ENCODE peak calls at places on chromosomes 3 and 15, in four cellular contexts. R, A, W and U are unnamed samples.

GRCh38 chr3:126389112-126389791 is 5.5 kb upstream of the CFAP100 start:
- DNase-seq in A (peak; percentile 79), W (peak; percentile 90), R (peak; percentile 89), U (no peak)

GRCh38 chr15:33068531-33068990 is 126.0 kb downstream of the FMN1 start:
- DNase-seq in A (peak; percentile 89), R (peak; percentile 17), W (peak; percentile 59), U (no peak)

GRCh38 chr3:197001972-197002700 is 27.5 kb downstream of the MELTF start:
- DNase-seq in R (no peak), W (no peak), A (no peak), U (no peak)

GRCh38 chr3:187744169-187745151 is 808 bp downstream of the BCL6 start:
- DNase-seq in R (peak; percentile 69), A (peak; percentile 52), W (peak; percentile 48), U (peak; percentile 39)

GRCh38 chr3:118110196-118110595 is 924.5 kb downstream of the IGSF11 start:
- DNase-seq in R (no peak), A (no peak), W (no peak), U (no peak)

GRCh38 chr15:73200339-73200738 is 148.1 kb downstream of the NEO1 start:
- DNase-seq in W (no peak), R (no peak), A (no peak), U (no peak)

GRCh38 chr15:63250312-63250965 is 27.0 kb upstream of the APH1B start:
- DNase-seq in A (no peak), W (peak; percentile 84), R (peak; percentile 91), U (no peak)

GRCh38 chr15:52262364-52262763 is 33.2 kb downstream of the MYO5C start:
- DNase-seq in W (no peak), R (peak; percentile 19), A (no peak), U (no peak)

GRCh38 chr3:18079739-18080138 is 337.3 kb upstream of the TBC1D5 start:
- DNase-seq in R (no peak), W (no peak), A (no peak), U (no peak)

DNA sequence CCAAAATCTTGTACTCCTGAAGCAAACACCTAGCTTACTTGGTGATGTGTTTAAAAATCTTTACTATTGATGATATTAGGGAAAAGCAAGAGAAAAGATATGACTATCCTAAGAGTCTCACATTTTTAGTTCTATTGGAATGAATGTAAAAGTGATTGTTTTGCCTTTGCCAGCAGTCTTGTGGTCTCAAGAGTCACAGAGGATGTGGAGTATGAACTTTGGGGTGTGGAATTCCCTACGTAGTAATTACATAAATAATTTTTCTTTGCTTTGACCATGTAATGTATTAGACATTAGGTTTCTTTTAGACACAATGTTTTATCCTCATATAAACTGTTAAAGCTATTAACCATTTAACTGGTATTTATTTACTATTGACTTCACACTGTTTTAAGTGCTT is 387.6 kb downstream of the NAALADL2 start:
- DNase-seq in A (no peak), R (no peak), W (no peak), U (no peak)
- H3K4me1 ChIP-seq in A (no peaks in the 10 kb centered on the region), R (no peaks in the 10 kb centered on the region), W (no peaks in the 10 kb centered on the region), U (no peaks in the 10 kb centered on the region)

GRCh38 chr3:30635072-30635471 is 28.7 kb downstream of the TGFBR2 start:
- DNase-seq in A (no peak), R (no peak), W (no peak), U (no peak)

GRCh38 chr3:30639937-30640336 is 33.5 kb downstream of the TGFBR2 start:
- DNase-seq in W (no peak), A (no peak), R (no peak), U (no peak)

GRCh38 chr3:30640856-30641255 is 34.5 kb downstream of the TGFBR2 start:
- DNase-seq in A (no peak), R (no peak), W (no peak), U (no peak)

GRCh38 chr3:30638685-30639412 is 32.4 kb downstream of the TGFBR2 start:
- DNase-seq in R (no peak), W (no peak), A (no peak), U (no peak)

DNA sequence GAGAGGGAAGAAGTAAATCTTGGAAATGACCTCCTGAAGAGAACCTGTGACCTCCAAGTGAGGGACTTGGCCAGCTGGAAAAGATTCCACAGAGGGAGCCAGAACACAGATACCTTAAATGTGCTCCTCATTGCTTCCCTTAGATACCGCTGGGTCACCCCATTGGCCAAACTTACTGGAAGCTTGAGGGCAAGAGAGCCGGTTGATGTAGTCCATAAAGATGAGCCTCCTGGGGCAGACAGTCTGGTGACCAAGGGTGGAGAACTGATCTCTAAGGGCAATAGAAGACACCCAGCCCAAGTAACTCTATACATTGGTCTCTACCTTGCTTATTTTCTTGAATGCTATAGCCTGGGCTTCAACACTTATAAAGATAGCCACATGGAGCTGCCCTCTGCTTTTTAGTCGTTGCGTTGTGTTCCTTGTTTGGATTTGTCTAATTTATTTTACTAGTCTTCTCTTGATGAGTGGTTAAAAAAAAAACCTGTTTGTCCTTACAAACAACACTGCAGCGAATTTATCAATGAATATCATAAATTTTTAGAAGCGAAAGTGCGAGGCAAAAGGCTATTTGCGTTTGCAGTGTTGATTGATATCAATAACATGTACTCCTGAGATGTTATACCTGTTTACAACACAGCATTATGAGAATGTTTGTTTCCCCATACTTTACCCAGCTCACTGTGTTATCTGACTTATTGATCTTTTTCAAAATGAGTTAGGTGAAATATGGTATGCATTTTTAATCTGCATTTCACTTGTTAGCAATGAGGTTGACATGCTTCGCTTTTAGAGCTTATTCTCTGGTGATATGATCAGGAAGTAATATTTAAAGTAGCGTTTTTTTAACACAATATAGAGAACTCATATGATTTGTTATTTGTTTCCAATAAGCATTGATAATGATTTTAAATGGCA is 31.2 kb downstream of the TGFBR2 start:
- DNase-seq in A (no peak), R (no peak), W (no peak), U (no peak)
- H3K4me1 ChIP-seq in A (peaks cover 2% of the 10 kb centered on the region), R (peaks cover 2% of the 10 kb centered on the region), W (no peaks in the 10 kb centered on the region), U (peaks cover 91% of the 10 kb centered on the region)

GRCh38 chr15:68796576-68796975 is 24.1 kb downstream of the ANP32A start:
- DNase-seq in A (no peak), R (no peak), W (no peak), U (no peak)

GRCh38 chr15:68795298-68795848 is 25.3 kb downstream of the ANP32A start:
- DNase-seq in W (peak; percentile 74), A (peak; percentile 80), R (peak; percentile 73), U (peak; percentile 45)

GRCh38 chr15:68797157-68797556 is 23.5 kb downstream of the ANP32A start:
- DNase-seq in A (no peak), W (peak; percentile 36), R (no peak), U (no peak)

GRCh38 chr15:68798695-68799094 is 22.0 kb downstream of the ANP32A start:
- DNase-seq in R (no peak), W (no peak), A (no peak), U (no peak)

GRCh38 chr15:68797589-68798377 is 22.9 kb downstream of the ANP32A start:
- DNase-seq in W (no peak), A (no peak), R (no peak), U (no peak)
- H3K4me1 ChIP-seq in W (peaks cover 5% of the 10 kb centered on the region), A (peaks cover 10% of the 10 kb centered on the region), R (peaks cover 28% of the 10 kb centered on the region), U (peaks cover 30% of the 10 kb centered on the region)

GRCh38 chr3:150077581-150078247 is 107.0 kb upstream of the PFN2 start:
- DNase-seq in A (no peak), R (no peak), W (no peak), U (no peak)
- H3K4me1 ChIP-seq in A (no peaks in the 10 kb centered on the region), R (peaks cover 18% of the 10 kb centered on the region), W (peaks cover 27% of the 10 kb centered on the region), U (no peaks in the 10 kb centered on the region)

DNA sequence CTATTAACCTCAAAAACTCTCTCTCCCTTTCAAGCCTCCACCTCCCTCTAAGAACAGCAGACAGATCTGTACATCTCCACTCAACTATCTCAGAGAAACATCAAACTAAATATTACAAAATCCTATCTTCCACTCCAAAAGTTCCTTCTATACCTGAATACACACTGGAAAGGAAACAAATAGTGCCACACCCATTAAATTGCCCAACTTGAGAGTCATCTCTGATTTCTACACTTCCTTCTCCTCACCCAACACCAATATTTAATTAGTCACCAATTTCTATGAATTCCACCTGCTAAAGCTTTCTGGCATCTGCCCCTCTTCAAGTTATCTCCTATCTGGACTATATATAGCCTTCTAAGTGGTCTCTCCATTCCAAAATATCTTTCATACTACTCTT is 65.8 kb downstream of the PEAK1 start:
- DNase-seq in W (no peak), A (peak; percentile 27), R (no peak), U (no peak)
- H3K4me1 ChIP-seq in W (no peaks in the 10 kb centered on the region), A (no peaks in the 10 kb centered on the region), R (no peaks in the 10 kb centered on the region), U (no peaks in the 10 kb centered on the region)

GRCh38 chr3:190524942-190525341 is 11.1 kb downstream of the IL1RAP start:
- DNase-seq in W (no peak), A (no peak), R (no peak), U (no peak)
- H3K4me1 ChIP-seq in W (peaks cover 4% of the 10 kb centered on the region), A (no peaks in the 10 kb centered on the region), R (no peaks in the 10 kb centered on the region), U (no peaks in the 10 kb centered on the region)